ENCODE peak calls at places on chromosomes 6 and 20, in seven cellular contexts. B is adrenal gland, K is breast epithelium, L is thyroid gland, U is endothelial cell of umbilical vein, Z is stomach, X is spleen. N is an unnamed sample.

GRCh38 chr6:156590482-156590881 is 186.7 kb upstream of the ARID1B start:
- DNase-seq in K (no peak), U (no peak), L (no peak), X (no peak), B (no peak), Z (no peak), N (no peak)

GRCh38 chr6:157047951-157048350 is 270.8 kb downstream of the ARID1B start:
- DNase-seq in U (no peak), K (no peak), Z (no peak), X (no peak), L (no peak), B (no peak), N (no peak)

GRCh38 chr6:54308240-54308639 is at the start of gene TINAG:
- DNase-seq in L (no peak), B (no peak), K (no peak), Z (no peak), U (no peak), X (no peak), N (no peak)

GRCh38 chr20:44733341-44734069 is 12.2 kb upstream of the KCNK15 start:
- DNase-seq in L (peak), B (peak), U (peak), K (peak), Z (peak), X (no peak), N (peak)

GRCh38 chr20:13791562-13792459 is 7.0 kb downstream of the NDUFAF5 start:
- DNase-seq in B (no peak), K (no peak), L (no peak), U (no peak), X (no peak), Z (no peak), N (no peak)

GRCh38 chr6:81204741-81205140 is 547.7 kb downstream of the TENT5A start:
- DNase-seq in K (no peak), Z (no peak), L (no peak), X (no peak), B (no peak), U (no peak), N (no peak)

GRCh38 chr6:82364087-82365010 is 732 bp downstream of the TPBG start:
- DNase-seq in K (peak), Z (peak), U (peak), B (peak), X (peak), L (peak), N (peak)

GRCh38 chr6:56433119-56433518 is 185.7 kb upstream of the COL21A1 start:
- DNase-seq in L (no peak), K (no peak), X (no peak), U (no peak), Z (no peak), B (no peak), N (no peak)

GRCh38 chr6:28875348-28875747 is 48.4 kb downstream of the TRIM27 start:
- DNase-seq in X (no peak), L (no peak), K (no peak), U (no peak), B (no peak), Z (no peak), N (no peak)

GRCh38 chr6:117195728-117196127 is 69.6 kb upstream of the VGLL2 start:
- DNase-seq in U (no peak), L (no peak), K (no peak), B (no peak), Z (no peak), X (no peak), N (no peak)

GRCh38 chr6:75167851-75168250 is 38.0 kb downstream of the COL12A1 start:
- DNase-seq in X (no peak), L (no peak), U (no peak), K (no peak), Z (no peak), B (no peak), N (no peak)

GRCh38 chr6:36054965-36055364 is 27.4 kb downstream of the MAPK14 start:
- DNase-seq in Z (no peak), L (no peak), X (no peak), K (no peak), B (no peak), U (no peak), N (no peak)

GRCh38 chr20:32727663-32728062 is 15.6 kb downstream of the COMMD7 start:
- DNase-seq in B (no peak), U (no peak), Z (no peak), X (no peak), L (peak), K (no peak), N (no peak)

GRCh38 chr6:123716506-123716905 is 79.8 kb upstream of the TRDN start:
- DNase-seq in U (no peak), B (no peak), X (no peak), K (no peak), L (no peak), Z (no peak), N (no peak)

GRCh38 chr6:131979515-131980337 is 28.6 kb upstream of the CCN2 start:
- DNase-seq in K (no peak), X (no peak), Z (no peak), U (peak), L (no peak), B (no peak), N (no peak)

GRCh38 chr6:36241728-36242127 is 28.1 kb upstream of the PNPLA1 start:
- DNase-seq in K (no peak), L (no peak), B (no peak), U (no peak), Z (no peak), X (no peak), N (no peak)

GRCh38 chr6:140437619-140438345 is 1063.3 kb upstream of the CITED2 start:
- DNase-seq in U (no peak), K (no peak), X (no peak), Z (no peak), B (no peak), L (no peak), N (no peak)

GRCh38 chr20:51346686-51347485 is 195.6 kb downstream of the NFATC2 start:
- DNase-seq in K (no peak), L (no peak), X (no peak), U (no peak), B (no peak), Z (no peak), N (no peak)

GRCh38 chr6:158290659-158291058 is 21.6 kb upstream of the TULP4 start:
- DNase-seq in X (peak), U (no peak), L (peak), K (no peak), B (no peak), Z (peak), N (no peak)

GRCh38 chr6:4651831-4652467 is 124.3 kb upstream of the CDYL start:
- DNase-seq in X (no peak), Z (no peak), B (no peak), L (no peak), K (no peak), U (no peak), N (no peak)

GRCh38 chr6:19789100-19789805 is 47.9 kb upstream of the ID4 start:
- DNase-seq in B (no peak), U (no peak), L (no peak), K (no peak), X (no peak), Z (no peak), N (no peak)

GRCh38 chr6:147322299-147323162 is 118.3 kb downstream of the STXBP5 start:
- DNase-seq in B (no peak), U (peak), X (no peak), Z (no peak), K (no peak), L (no peak), N (no peak)

GRCh38 chr6:157830354-157831017 is 7.4 kb downstream of the SNX9 start:
- DNase-seq in U (no peak), X (no peak), L (no peak), K (no peak), B (no peak), Z (no peak), N (no peak)

GRCh38 chr6:37260063-37260843 is 2.3 kb upstream of the TMEM217 start:
- DNase-seq in X (no peak), K (no peak), L (no peak), U (no peak), Z (no peak), B (no peak), N (no peak)

GRCh38 chr6:7108196-7108963 is 619 bp downstream of the RREB1 start:
- DNase-seq in B (peak), L (peak), K (peak), Z (peak), U (peak), X (peak), N (peak)

GRCh38 chr6:150685860-150686259 is 86.2 kb downstream of the PLEKHG1 start:
- DNase-seq in Z (no peak), B (no peak), L (peak), U (peak), X (peak), K (no peak), N (no peak)

GRCh38 chr6:21190701-21191588 is 402.6 kb upstream of the SOX4 start:
- DNase-seq in X (no peak), L (no peak), Z (no peak), U (no peak), K (no peak), B (no peak), N (no peak)

GRCh38 chr20:60959971-60960370 is 292.1 kb upstream of the CDH4 start:
- DNase-seq in X (no peak), U (no peak), B (no peak), Z (no peak), K (no peak), L (no peak), N (no peak)

GRCh38 chr6:90044833-90045337 is 150.6 kb downstream of the GJA10 start:
- DNase-seq in K (no peak), L (no peak), X (no peak), U (peak), B (no peak), Z (no peak), N (no peak)

GRCh38 chr6:83978324-83978734 is 55.2 kb upstream of the MRAP2 start:
- DNase-seq in B (no peak), X (no peak), K (no peak), Z (no peak), L (no peak), U (peak), N (no peak)

GRCh38 chr6:15485875-15486274 is 177.0 kb downstream of the DTNBP1 start:
- DNase-seq in U (no peak), L (peak), K (no peak), B (no peak), X (no peak), Z (no peak), N (no peak)

GRCh38 chr6:170156448-170157375 is 134.2 kb downstream of the DLL1 start:
- DNase-seq in U (no peak), X (peak), K (no peak), B (no peak), L (no peak), Z (no peak), N (no peak)

GRCh38 chr6:34459899-34460593 is 5.8 kb upstream of the PACSIN1 start:
- DNase-seq in Z (peak), L (peak), X (peak), U (peak), B (peak), K (peak), N (no peak)

GRCh38 chr20:7790189-7790588 is 150.1 kb downstream of the HAO1 start:
- DNase-seq in B (no peak), K (no peak), L (no peak), X (no peak), U (no peak), Z (no peak), N (no peak)

GRCh38 chr20:58131111-58131510 is 97.3 kb downstream of the ANKRD60 start:
- DNase-seq in L (no peak), K (no peak), U (no peak), B (no peak), Z (no peak), X (no peak), N (peak)
- H3K4me3 ChIP-seq in L (no peak), K (no peak), U (no peak), B (no peak), Z (no peak), X (no peak), N (no peak)

DNA sequence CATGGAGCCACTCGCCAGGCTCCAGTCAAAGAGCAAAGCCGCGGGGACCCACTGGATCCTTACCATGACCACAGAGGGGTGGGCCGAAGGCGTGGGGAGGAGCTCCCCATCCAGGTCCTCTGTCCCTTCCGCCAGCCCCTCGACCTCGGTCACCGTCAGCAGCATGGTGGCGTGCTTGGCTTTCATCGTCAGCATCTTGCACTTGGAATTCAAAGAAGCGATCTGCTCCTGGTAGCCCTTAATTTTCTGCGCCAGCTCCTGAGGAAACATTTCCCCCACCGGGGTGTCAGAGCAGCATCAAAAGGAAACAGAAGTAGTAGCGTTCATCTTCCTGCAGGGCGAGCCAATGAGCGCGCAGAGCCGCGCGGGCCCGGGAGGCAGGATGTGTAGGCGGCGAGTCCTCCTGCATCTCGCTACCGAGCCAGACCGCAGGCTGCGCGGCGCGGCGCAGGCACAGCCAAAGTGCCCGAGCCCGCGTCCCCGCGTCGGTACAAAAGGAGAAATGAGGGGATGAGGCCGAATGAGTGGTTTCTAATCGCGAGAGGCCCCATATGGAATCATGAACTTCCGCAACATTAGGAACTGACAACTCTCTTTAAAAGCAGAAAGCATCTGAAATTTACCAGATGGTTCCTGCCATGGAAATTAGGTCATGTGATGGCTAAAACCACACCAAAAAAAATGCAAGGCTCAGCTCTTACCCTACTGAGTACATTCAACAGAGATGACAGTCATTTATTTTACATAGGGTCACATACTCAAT is 335.2 kb downstream of the SYNE1 start:
- DNase-seq in B (peak), L (peak), X (peak), K (peak), Z (peak), U (peak), N (peak)
- TF ChIP-seq CTCF in B (peak), L (peak), X (peak), K (peak), Z (peak), U (peak), N (no peak)

GRCh38 chr6:27121640-27122039 is 125.9 kb upstream of the PRSS16 start:
- DNase-seq in Z (no peak), L (no peak), X (no peak), K (no peak), B (no peak), U (no peak), N (no peak)
- TF ChIP-seq POLR2A in Z (no peak), L (no peak), X (no peak), K (no peak), B (no peak), U (no peak), N (no peak)

GRCh38 chr20:9516658-9516987 is 2.2 kb downstream of the LAMP5 start:
- DNase-seq in K (no peak), Z (no peak), B (no peak), X (no peak), L (no peak), U (no peak), N (no peak)
- H3K4me3 ChIP-seq in K (peak), Z (peak), B (peak), X (no peak), L (no peak), U (no peak), N (no peak)

GRCh38 chr6:582370-582769 is 74.5 kb downstream of the HUS1B start:
- DNase-seq in U (no peak), X (no peak), Z (no peak), L (no peak), B (no peak), K (no peak), N (no peak)

GRCh38 chr6:583639-584038 is 73.3 kb downstream of the HUS1B start:
- DNase-seq in K (no peak), Z (no peak), L (no peak), U (no peak), X (no peak), B (no peak), N (no peak)

GRCh38 chr6:586553-586952 is 70.3 kb downstream of the HUS1B start:
- DNase-seq in X (no peak), K (no peak), U (no peak), B (no peak), L (no peak), Z (no peak), N (no peak)

GRCh38 chr6:579339-579738 is 77.6 kb downstream of the HUS1B start:
- DNase-seq in Z (no peak), U (no peak), K (no peak), X (no peak), B (no peak), L (no peak), N (no peak)

DNA sequence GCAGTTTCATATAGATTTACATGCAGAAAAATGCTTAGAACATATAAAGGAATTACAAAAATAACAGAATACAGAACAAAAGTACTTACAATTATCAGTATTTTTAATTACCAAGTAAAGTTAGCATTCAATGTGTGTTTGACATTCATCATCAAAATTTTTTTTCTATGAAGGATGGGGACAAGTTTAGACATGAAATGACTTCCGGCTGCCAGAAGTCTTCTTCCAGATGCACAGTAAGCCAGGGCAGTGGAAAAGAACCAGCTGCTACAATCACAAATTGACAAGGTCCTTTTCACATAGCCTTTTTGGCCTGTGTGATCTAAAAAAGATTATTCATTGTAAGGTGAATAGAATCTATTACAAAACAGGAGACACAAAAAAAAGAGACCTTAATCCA is 73.8 kb downstream of the HUS1B start:
- DNase-seq in L (no peak), B (no peak), K (no peak), U (no peak), Z (no peak), X (no peak), N (no peak)
- TF ChIP-seq CTCF in L (no peak), B (no peak), K (no peak), U (no peak), Z (no peak), X (no peak), N (no peak)

GRCh38 chr6:159969204-159969912 is 476 bp downstream of the IGF2R start:
- DNase-seq in Z (peak), X (peak), L (peak), U (peak), K (no peak), B (peak), N (no peak)
- TF ChIP-seq POLR2A in Z (no peak), X (no peak), L (no peak), U (no peak), K (no peak), B (no peak), N (no peak)

DNA sequence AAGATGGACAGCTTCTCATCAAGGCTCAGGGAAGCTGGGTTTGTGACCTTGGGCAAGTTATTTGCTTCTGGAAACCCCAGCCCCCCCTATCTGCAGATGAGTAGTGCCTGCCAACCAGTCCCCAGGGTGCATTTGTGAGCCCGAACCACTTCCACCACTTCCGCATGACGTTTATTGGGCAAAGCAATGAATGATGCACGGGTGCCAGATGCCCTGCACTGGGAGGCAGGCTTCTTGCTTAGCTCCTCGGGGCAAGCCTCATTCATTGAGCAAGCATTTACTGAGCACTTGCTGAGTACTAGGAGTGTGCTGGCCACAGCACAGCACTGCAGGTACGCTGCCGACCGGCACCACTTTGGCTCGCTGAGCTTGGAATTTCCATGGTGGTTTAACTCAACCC is 60.3 kb downstream of the GNAS-AS1 start:
- DNase-seq in X (peak), Z (no peak), L (no peak), K (no peak), U (no peak), B (no peak), N (no peak)
- H3K4me3 ChIP-seq in X (no peak), Z (no peak), L (no peak), K (no peak), U (no peak), B (no peak), N (no peak)

GRCh38 chr6:109060585-109060984 is 34.1 kb downstream of the SESN1 start:
- DNase-seq in B (no peak), U (peak), X (no peak), Z (no peak), L (no peak), K (no peak), N (no peak)

GRCh38 chr6:109058620-109059019 is 36.0 kb downstream of the SESN1 start:
- DNase-seq in L (no peak), B (no peak), Z (no peak), X (no peak), U (no peak), K (no peak), N (no peak)

GRCh38 chr6:109062216-109062615 is 32.4 kb downstream of the SESN1 start:
- DNase-seq in U (no peak), B (no peak), K (no peak), L (no peak), X (no peak), Z (no peak), N (no peak)

GRCh38 chr6:109059148-109059547 is 35.5 kb downstream of the SESN1 start:
- DNase-seq in Z (no peak), L (no peak), K (no peak), B (no peak), U (no peak), X (no peak), N (no peak)

GRCh38 chr6:109059591-109060021 is 35.0 kb downstream of the SESN1 start:
- DNase-seq in U (peak), K (no peak), L (no peak), X (no peak), Z (no peak), B (no peak), N (no peak)
- TF ChIP-seq CTCF in U (peak), K (peak), L (peak), X (peak), Z (no peak), B (peak), N (no peak)